ENCODE peak calls at places on chromosome 5, in seven cellular contexts. E is hepatocyte, U is fibroblast of pulmonary artery, M is astrocyte of the spinal cord, Q is B cell, S is foreskin fibroblast, F is kidney. O is an unnamed sample.

GRCh38 chr5:173761182-173761521 is 127.0 kb upstream of the CPEB4 start:
- DNase-seq in F (no peak), S (no peak), Q (no peak), U (no peak), M (no peak), E (no peak), O (no peak)

GRCh38 chr5:95858023-95858461 is 35.5 kb upstream of the GLRX start:
- DNase-seq in Q (no peak), F (no peak), E (peak; percentile 61), U (peak; percentile 96), M (peak; percentile 88), S (peak; percentile 92), O (no peak)

GRCh38 chr5:158135682-158136176 is 276.8 kb upstream of the CLINT1 start:
- DNase-seq in E (no peak), S (no peak), M (no peak), Q (no peak), F (no peak), U (no peak), O (no peak)

GRCh38 chr5:55850839-55851674 is at the start of gene IL31RA:
- DNase-seq in M (peak; percentile 91), F (no peak), Q (no peak), U (peak; percentile 79), E (peak; percentile 42), S (peak; percentile 87), O (peak; percentile 89)

GRCh38 chr5:90709323-90710148 is 150.9 kb downstream of the ADGRV1 start:
- DNase-seq in Q (no peak), U (peak; percentile 50), F (no peak), E (peak; percentile 67), S (peak; percentile 49), M (peak; percentile 54), O (peak; percentile 57)

GRCh38 chr5:171823269-171823668 is 37.7 kb downstream of the SMIM23 start:
- DNase-seq in S (no peak), Q (no peak), M (no peak), U (no peak), F (no peak), E (peak; percentile 40), O (no peak)

GRCh38 chr5:123206618-123207320 is 117.7 kb downstream of the PRDM6 start:
- DNase-seq in U (peak; percentile 60), E (peak; percentile 24), S (peak; percentile 57), Q (no peak), M (peak; percentile 41), F (no peak), O (no peak)

GRCh38 chr5:73591698-73592501 is 26.4 kb downstream of the UTP15 start:
- DNase-seq in S (peak; percentile 55), Q (no peak), E (peak; percentile 63), M (peak; percentile 40), U (peak; percentile 45), F (no peak), O (peak; percentile 59)

GRCh38 chr5:31733365-31733764 is 94.4 kb downstream of the PDZD2 start:
- DNase-seq in F (no peak), M (no peak), E (no peak), Q (no peak), S (no peak), U (no peak), O (no peak)

GRCh38 chr5:61808091-61808490 is 476.0 kb downstream of the ZSWIM6 start:
- DNase-seq in F (no peak), E (peak; percentile 67), M (no peak), Q (no peak), U (no peak), S (no peak), O (no peak)

GRCh38 chr5:158812381-158812780 is 287.3 kb downstream of the EBF1 start:
- DNase-seq in S (no peak), Q (peak; percentile 55), U (no peak), M (no peak), F (no peak), E (no peak), O (no peak)

GRCh38 chr5:27316283-27316675 is 277.9 kb upstream of the CDH9 start:
- DNase-seq in Q (no peak), S (peak; percentile 11), E (no peak), M (no peak), U (peak; percentile 75), F (no peak), O (peak; percentile 65)

GRCh38 chr5:156893517-156893916 is 43.4 kb downstream of the PPP1R2B start:
- DNase-seq in U (no peak), F (no peak), M (no peak), E (no peak), Q (no peak), S (no peak), O (no peak)

GRCh38 chr5:44885903-44886302 is 77.2 kb downstream of the MRPS30 start:
- DNase-seq in M (peak; percentile 67), F (no peak), E (no peak), S (no peak), Q (no peak), U (no peak), O (peak; percentile 66)

GRCh38 chr5:140043508-140043872 is 391 bp upstream of the NRG2 start:
- DNase-seq in Q (peak; percentile 27), U (no peak), M (no peak), E (no peak), S (no peak), F (peak; percentile 77), O (no peak)

GRCh38 chr5:139925650-139926640 is 117.2 kb downstream of the NRG2 start:
- DNase-seq in M (peak; percentile 10), U (no peak), Q (no peak), F (no peak), E (no peak), S (no peak), O (no peak)

DNA sequence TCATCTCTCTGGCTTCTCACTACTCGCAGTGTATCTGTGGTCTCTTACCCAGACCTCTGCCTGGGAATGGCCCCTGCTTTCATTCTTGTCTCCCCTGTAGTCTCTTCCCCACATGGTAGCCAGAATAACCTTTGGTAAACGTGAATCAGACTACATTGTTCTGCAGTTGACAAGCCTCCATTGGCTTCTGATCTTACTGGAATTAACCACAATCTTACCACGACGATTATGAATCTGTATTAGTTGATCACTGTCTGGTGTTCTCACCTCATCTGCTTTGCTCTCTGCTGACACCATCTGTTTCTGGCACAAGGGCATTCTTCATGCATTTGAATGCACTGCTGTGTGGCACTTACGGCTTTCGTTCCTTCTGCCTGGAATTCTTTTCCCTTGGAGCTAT is 781.2 kb downstream of the MTRR start:
- DNase-seq in U (no peak), M (peak; percentile 27), S (peak; percentile 25), E (no peak), F (no peak), Q (no peak), O (no peak)
- TF ChIP-seq CTCF in U (no peak), M (no peak), S (no peak), E (no peak), F (peak; percentile 7), Q (no peak), O (no peak)

GRCh38 chr5:176594554-176594953 is 15.4 kb downstream of the GPRIN1 start:
- DNase-seq in U (no peak), S (no peak), E (no peak), F (no peak), Q (no peak), M (no peak), O (no peak)

GRCh38 chr5:176597417-176598389 is 12.3 kb downstream of the GPRIN1 start:
- DNase-seq in E (no peak), S (no peak), Q (no peak), F (peak; percentile 75), M (no peak), U (no peak), O (no peak)

GRCh38 chr5:176595386-176595943 is 14.5 kb downstream of the GPRIN1 start:
- DNase-seq in U (no peak), F (no peak), S (no peak), Q (no peak), M (no peak), E (no peak), O (no peak)

GRCh38 chr5:176596069-176596656 is 13.8 kb downstream of the GPRIN1 start:
- DNase-seq in E (no peak), U (no peak), F (no peak), M (no peak), S (no peak), Q (peak; percentile 50), O (no peak)

GRCh38 chr5:176596689-176597416 is 13.1 kb downstream of the GPRIN1 start:
- DNase-seq in F (peak; percentile 80), E (peak; percentile 79), U (peak; percentile 36), Q (peak; percentile 87), M (no peak), S (peak; percentile 68), O (peak; percentile 58)
- TF ChIP-seq CTCF in F (no peak), E (peak; percentile 22), U (no peak), Q (peak; percentile 18), M (peak; percentile 4), S (no peak), O (no peak)

GRCh38 chr5:88883059-88883565 is at the start of gene MEF2C:
- DNase-seq in E (peak; percentile 70), S (peak; percentile 89), F (peak; percentile 88), Q (peak; percentile 83), U (peak; percentile 95), M (peak; percentile 90), O (peak; percentile 51)

GRCh38 chr5:88885043-88885442 is 2.1 kb upstream of the MEF2C start:
- DNase-seq in S (no peak), U (no peak), F (no peak), Q (no peak), E (no peak), M (no peak), O (no peak)

GRCh38 chr5:88884435-88884877 is 1.5 kb upstream of the MEF2C start:
- DNase-seq in F (no peak), E (no peak), Q (no peak), S (no peak), U (peak; percentile 25), M (no peak), O (no peak)

GRCh38 chr5:88882321-88883038 is 504 bp downstream of the MEF2C start:
- DNase-seq in F (no peak), M (peak; percentile 31), Q (no peak), S (peak; percentile 39), E (no peak), U (peak; percentile 29), O (no peak)

GRCh38 chr5:88883566-88884434 is 816 bp upstream of the MEF2C start:
- DNase-seq in E (peak; percentile 68), Q (peak; percentile 65), F (peak; percentile 84), U (peak; percentile 87), S (peak; percentile 90), M (peak; percentile 83), O (peak; percentile 51)
- TF ChIP-seq CTCF in E (no peak), Q (no peak), F (no peak), U (peak; percentile 13), S (no peak), M (no peak), O (no peak)

GRCh38 chr5:36177715-36178556 is 26.0 kb downstream of the SKP2 start:
- DNase-seq in Q (peak; percentile 7), M (peak; percentile 67), S (peak; percentile 66), E (peak; percentile 46), U (peak; percentile 74), F (no peak), O (peak; percentile 54)
- TF ChIP-seq CTCF in Q (peak; percentile 22), M (peak; percentile 45), S (peak; percentile 52), E (peak; percentile 66), U (peak; percentile 59), F (peak; percentile 44), O (peak; percentile 57)

GRCh38 chr5:33297760-33298216 is 143.0 kb upstream of the TARS1 start:
- DNase-seq in M (no peak), S (no peak), E (no peak), Q (no peak), F (peak; percentile 25), U (no peak), O (no peak)
- TF ChIP-seq CTCF in M (no peak), S (no peak), E (peak; percentile 11), Q (no peak), F (no peak), U (no peak), O (no peak)

O was measured in epithelial cell of esophagus.